ENCODE peak calls at places on chromosomes 2 and 18, in six cellular contexts. Y is stimulated activated CD4-positive, alpha-beta T cell treated with anti-CD3 and anti-CD28 coated beads, Interleukin-1b, Interleukin-23, amount 100 ng/mL, for 24 hours; R is nephron progenitor cell; P is activated T-cell treated with anti-CD3 and anti-CD28 coated beads for 48 hours; X is cortex of kidney; J is NCI-H82. I is an unnamed sample.

GRCh38 chr18:22432672-22433137 is 15.0 kb upstream of the CTAGE1 start:
- DNase-seq in Y (no peak), R (no peak), P (no peak), X (no peak), J (no peak), I (peak)

GRCh38 chr2:227188292-227188691 is 23.9 kb downstream of the COL4A3 start:
- DNase-seq in Y (no peak), R (no peak), P (no peak), X (no peak), J (no peak), I (no peak)

GRCh38 chr2:137969418-137969765 is 5.1 kb downstream of the HNMT start:
- DNase-seq in Y (no peak), R (no peak), P (no peak), X (no peak), J (no peak), I (peak)

GRCh38 chr2:101251844-101252407 is 760 bp upstream of the CNOT11 start:
- DNase-seq in Y (no peak), R (peak), P (no peak), X (no peak), J (peak), I (no peak)

GRCh38 chr18:76979111-76979751 is 153.4 kb downstream of the MBP start:
- DNase-seq in Y (no peak), R (no peak), P (no peak), X (no peak), J (peak), I (no peak)

GRCh38 chr2:237067985-237068576 is 17.6 kb upstream of the COPS8 start:
- DNase-seq in Y (no peak), R (no peak), P (no peak), X (no peak), J (no peak), I (no peak)

GRCh38 chr2:11771971-11772615 is 25.7 kb downstream of the LPIN1 start:
- DNase-seq in Y (no peak), R (no peak), P (no peak), X (no peak), J (no peak), I (no peak)

GRCh38 chr2:203744091-203744490 is 37.7 kb downstream of the CD28 start:
- DNase-seq in Y (no peak), R (no peak), P (no peak), X (no peak), J (no peak), I (no peak)

GRCh38 chr2:21131861-21132260 is 8.1 kb downstream of the TDRD15 start:
- DNase-seq in Y (no peak), R (no peak), P (no peak), X (no peak), J (no peak), I (no peak)

GRCh38 chr2:69330781-69331180 is 56.2 kb downstream of the GFPT1 start:
- DNase-seq in Y (no peak), R (no peak), P (no peak), X (no peak), J (peak), I (no peak)

GRCh38 chr2:101692766-101693165 is 4.7 kb upstream of the MAP4K4 start:
- DNase-seq in Y (no peak), R (no peak), P (no peak), X (no peak), J (no peak), I (no peak)

GRCh38 chr2:208101716-208102631 is 22.4 kb downstream of the CRYGD start:
- DNase-seq in Y (no peak), R (no peak), P (no peak), X (no peak), J (peak), I (peak)

GRCh38 chr2:106339608-106340007 is 128.6 kb downstream of the RGPD3 start:
- DNase-seq in Y (no peak), R (no peak), P (no peak), X (no peak), J (peak), I (no peak)

GRCh38 chr2:10242451-10242850 is 60.3 kb upstream of the HPCAL1 start:
- DNase-seq in Y (no peak), R (peak), P (no peak), X (no peak), J (no peak), I (no peak)

GRCh38 chr18:48607049-48607984 is 68.5 kb downstream of the CTIF start:
- DNase-seq in Y (no peak), R (no peak), P (no peak), X (no peak), J (no peak), I (peak)

GRCh38 chr2:11254100-11254536 is 90.3 kb downstream of the ROCK2 start:
- DNase-seq in Y (no peak), R (no peak), P (no peak), X (no peak), J (no peak), I (no peak)

GRCh38 chr18:10278265-10278664 is 176.2 kb upstream of the APCDD1 start:
- DNase-seq in Y (no peak), R (no peak), P (no peak), X (no peak), J (no peak), I (no peak)

GRCh38 chr2:180367831-180368230 is 360.7 kb upstream of the CWC22 start:
- DNase-seq in Y (no peak), R (no peak), P (no peak), X (no peak), J (no peak), I (peak)

GRCh38 chr2:29063646-29064372 is 10.5 kb downstream of the PCARE start:
- DNase-seq in Y (no peak), R (no peak), P (no peak), X (no peak), J (no peak), I (peak)